ENCODE peak calls at places on chromosomes 7 and 10, in nine cellular contexts. W, S, C, E, D, R, J, O and Q are unnamed samples.

GRCh38 chr7:17696422-17696821 is 243.9 kb downstream of the SNX13 start:
- DNase-seq in W (no peak), S (no peak), C (peak), E (no peak), D (no peak), R (no peak), J (peak), O (no peak), Q (no peak)

GRCh38 chr10:95214369-95214768 is 20.3 kb downstream of the ACSM6 start:
- DNase-seq in W (no peak), S (no peak), C (no peak), E (no peak), D (no peak), R (no peak), J (no peak), O (no peak), Q (no peak)

GRCh38 chr10:68900427-68901105 is 549 bp upstream of the DDX50 start:
- DNase-seq in W (no peak), S (no peak), C (no peak), E (no peak), D (no peak), R (peak), J (peak), O (peak), Q (no peak)

GRCh38 chr10:78053201-78053868 is 19.7 kb downstream of the RPS24 start:
- DNase-seq in W (no peak), S (no peak), C (no peak), E (no peak), D (no peak), R (no peak), J (peak), O (no peak), Q (no peak)

GRCh38 chr10:130243015-130243414 is 106.8 kb downstream of the GLRX3 start:
- DNase-seq in W (no peak), S (no peak), C (no peak), E (no peak), D (no peak), R (no peak), J (no peak), O (no peak), Q (no peak)

GRCh38 chr10:34786464-34786863 is 28.6 kb downstream of the PARD3 start:
- DNase-seq in W (no peak), S (no peak), C (no peak), E (no peak), D (no peak), R (no peak), J (peak), O (no peak), Q (no peak)

GRCh38 chr7:149787428-149788299 is 14.3 kb upstream of the ZNF467 start:
- DNase-seq in W (no peak), S (no peak), C (peak), E (no peak), D (no peak), R (no peak), J (no peak), O (no peak), Q (no peak)

GRCh38 chr7:150962743-150963399 is 15.2 kb downstream of the KCNH2 start:
- DNase-seq in W (no peak), S (peak), C (peak), E (peak), D (peak), R (peak), J (peak), O (peak), Q (peak)

GRCh38 chr10:36126076-36126475 is 484.0 kb upstream of the FZD8 start:
- DNase-seq in W (no peak), S (no peak), C (no peak), E (no peak), D (no peak), R (no peak), J (peak), O (no peak), Q (no peak)

GRCh38 chr10:35463105-35463867 is 127.0 kb downstream of the CCNY start:
- DNase-seq in W (no peak), S (no peak), C (no peak), E (no peak), D (no peak), R (no peak), J (no peak), O (no peak), Q (no peak)

GRCh38 chr7:29106128-29106988 is 40.0 kb downstream of the CPVL start:
- DNase-seq in W (peak), S (no peak), C (peak), E (peak), D (no peak), R (peak), J (peak), O (no peak), Q (no peak)

GRCh38 chr10:103765981-103766380 is 89.4 kb downstream of the SH3PXD2A start:
- DNase-seq in W (no peak), S (peak), C (no peak), E (no peak), D (peak), R (peak), J (no peak), O (peak), Q (peak)

GRCh38 chr7:108007280-108007679 is 4.3 kb upstream of the LAMB1 start:
- DNase-seq in W (no peak), S (no peak), C (no peak), E (no peak), D (no peak), R (no peak), J (no peak), O (no peak), Q (no peak)

GRCh38 chr7:72336382-72336886 is 75.7 kb downstream of the CALN1 start:
- DNase-seq in W (peak), S (no peak), C (no peak), E (no peak), D (no peak), R (no peak), J (no peak), O (no peak), Q (no peak)

GRCh38 chr7:1156782-1157535 is 3.0 kb downstream of the ZFAND2A start:
- DNase-seq in W (no peak), S (no peak), C (peak), E (peak), D (no peak), R (no peak), J (peak), O (no peak), Q (no peak)

GRCh38 chr7:23380961-23381360 is 81.8 kb downstream of the MALSU1 start:
- DNase-seq in W (no peak), S (no peak), C (no peak), E (no peak), D (no peak), R (no peak), J (peak), O (no peak), Q (no peak)

GRCh38 chr10:5297466-5297865 is 67.3 kb upstream of the UCN3 start:
- DNase-seq in W (no peak), S (no peak), C (no peak), E (no peak), D (no peak), R (no peak), J (peak), O (no peak), Q (no peak)

GRCh38 chr10:112959207-112959838 is 9.3 kb downstream of the TCF7L2 start:
- DNase-seq in W (no peak), S (no peak), C (peak), E (no peak), D (no peak), R (no peak), J (peak), O (no peak), Q (no peak)

GRCh38 chr7:46386428-46387399 is 465.6 kb upstream of the IGFBP3 start:
- DNase-seq in W (no peak), S (no peak), C (peak), E (no peak), D (no peak), R (no peak), J (peak), O (no peak), Q (no peak)

GRCh38 chr7:30911561-30911969 is at the start of gene AQP1:
- DNase-seq in W (no peak), S (no peak), C (no peak), E (peak), D (no peak), R (no peak), J (no peak), O (no peak), Q (no peak)

GRCh38 chr10:98339790-98340189 is 71.8 kb upstream of the LOXL4 start:
- DNase-seq in W (no peak), S (no peak), C (no peak), E (no peak), D (no peak), R (peak), J (no peak), O (no peak), Q (no peak)

GRCh38 chr10:17736223-17736622 is 15.8 kb upstream of the TMEM236 start:
- DNase-seq in W (no peak), S (no peak), C (no peak), E (no peak), D (no peak), R (peak), J (no peak), O (no peak), Q (no peak)

GRCh38 chr7:88758355-88759215 is 915 bp upstream of the ZNF804B start:
- DNase-seq in W (peak), S (no peak), C (no peak), E (no peak), D (no peak), R (no peak), J (no peak), O (no peak), Q (no peak)

GRCh38 chr7:105924950-105925349 is 38.1 kb upstream of the CDHR3 start:
- DNase-seq in W (no peak), S (no peak), C (no peak), E (no peak), D (no peak), R (no peak), J (no peak), O (peak), Q (no peak)

GRCh38 chr10:50574305-50574704 is 49.5 kb downstream of the SGMS1 start:
- DNase-seq in W (no peak), S (no peak), C (no peak), E (no peak), D (no peak), R (no peak), J (no peak), O (no peak), Q (no peak)